ENCODE peak calls at places on chromosome 12, in six cellular contexts. One of them, this sample, is unnamed.

GRCh38 chr12:100404769-100405407 is 48.0 kb downstream of the SLC17A8 start:
- DNase-seq in effector memory CD4-positive, alpha-beta T cell: peak
- DNase-seq in heart left ventricle: no peak
- DNase-seq in EH: peak
- DNase-seq in Ammon's horn: no peak
- DNase-seq in stimulated activated CD4-positive, alpha-beta T cell treated with anti-CD3 and anti-CD28 coated beads, TNF-alpha, amount 100 ng/mL, for 1 hour: no peak
- DNase-seq in this sample: no peak

GRCh38 chr12:120012067-120012621 is 23.1 kb downstream of the BICDL1 start:
- DNase-seq in effector memory CD4-positive, alpha-beta T cell: peak
- DNase-seq in heart left ventricle: no peak
- DNase-seq in EH: peak
- DNase-seq in Ammon's horn: peak
- DNase-seq in stimulated activated CD4-positive, alpha-beta T cell treated with anti-CD3 and anti-CD28 coated beads, TNF-alpha, amount 100 ng/mL, for 1 hour: peak
- DNase-seq in this sample: peak

GRCh38 chr12:95736631-95737030 is 53.9 kb downstream of the NTN4 start:
- DNase-seq in effector memory CD4-positive, alpha-beta T cell: no peak
- DNase-seq in heart left ventricle: peak
- DNase-seq in EH: peak
- DNase-seq in Ammon's horn: no peak
- DNase-seq in stimulated activated CD4-positive, alpha-beta T cell treated with anti-CD3 and anti-CD28 coated beads, TNF-alpha, amount 100 ng/mL, for 1 hour: no peak
- DNase-seq in this sample: no peak

GRCh38 chr12:46101121-46101869 is 110.9 kb upstream of the SCAF11 start:
- DNase-seq in effector memory CD4-positive, alpha-beta T cell: no peak
- DNase-seq in heart left ventricle: no peak
- DNase-seq in EH: peak
- DNase-seq in Ammon's horn: no peak
- DNase-seq in stimulated activated CD4-positive, alpha-beta T cell treated with anti-CD3 and anti-CD28 coated beads, TNF-alpha, amount 100 ng/mL, for 1 hour: no peak
- DNase-seq in this sample: no peak

GRCh38 chr12:14993537-14994266 is 20.9 kb downstream of the PDE6H start:
- DNase-seq in effector memory CD4-positive, alpha-beta T cell: no peak
- DNase-seq in heart left ventricle: no peak
- DNase-seq in EH: peak
- DNase-seq in Ammon's horn: no peak
- DNase-seq in stimulated activated CD4-positive, alpha-beta T cell treated with anti-CD3 and anti-CD28 coated beads, TNF-alpha, amount 100 ng/mL, for 1 hour: no peak
- DNase-seq in this sample: no peak

GRCh38 chr12:96198970-96199369 is 4.8 kb downstream of the ELK3 start:
- DNase-seq in effector memory CD4-positive, alpha-beta T cell: no peak
- DNase-seq in heart left ventricle: no peak
- DNase-seq in EH: peak
- DNase-seq in Ammon's horn: no peak
- DNase-seq in stimulated activated CD4-positive, alpha-beta T cell treated with anti-CD3 and anti-CD28 coated beads, TNF-alpha, amount 100 ng/mL, for 1 hour: no peak
- DNase-seq in this sample: no peak

GRCh38 chr12:24920141-24920540 is 28.8 kb downstream of the BCAT1 start:
- DNase-seq in effector memory CD4-positive, alpha-beta T cell: no peak
- DNase-seq in heart left ventricle: no peak
- DNase-seq in EH: no peak
- DNase-seq in Ammon's horn: no peak
- DNase-seq in stimulated activated CD4-positive, alpha-beta T cell treated with anti-CD3 and anti-CD28 coated beads, TNF-alpha, amount 100 ng/mL, for 1 hour: no peak
- DNase-seq in this sample: no peak

GRCh38 chr12:49609875-49610154 is 4.4 kb upstream of the FAM186B start:
- DNase-seq in effector memory CD4-positive, alpha-beta T cell: no peak
- DNase-seq in heart left ventricle: no peak
- DNase-seq in EH: peak
- DNase-seq in Ammon's horn: no peak
- DNase-seq in stimulated activated CD4-positive, alpha-beta T cell treated with anti-CD3 and anti-CD28 coated beads, TNF-alpha, amount 100 ng/mL, for 1 hour: no peak
- DNase-seq in this sample: no peak

GRCh38 chr12:120388711-120389431 is 19.9 kb upstream of the MSI1 start:
- DNase-seq in effector memory CD4-positive, alpha-beta T cell: no peak
- DNase-seq in heart left ventricle: no peak
- DNase-seq in EH: no peak
- DNase-seq in Ammon's horn: peak
- DNase-seq in stimulated activated CD4-positive, alpha-beta T cell treated with anti-CD3 and anti-CD28 coated beads, TNF-alpha, amount 100 ng/mL, for 1 hour: no peak
- DNase-seq in this sample: no peak

GRCh38 chr12:47717046-47717442 is 8.2 kb downstream of the ENDOU start:
- DNase-seq in effector memory CD4-positive, alpha-beta T cell: no peak
- DNase-seq in heart left ventricle: no peak
- DNase-seq in EH: no peak
- DNase-seq in Ammon's horn: no peak
- DNase-seq in stimulated activated CD4-positive, alpha-beta T cell treated with anti-CD3 and anti-CD28 coated beads, TNF-alpha, amount 100 ng/mL, for 1 hour: no peak
- DNase-seq in this sample: no peak

GRCh38 chr12:31015215-31015614 is 58.4 kb upstream of the DDX11 start:
- DNase-seq in effector memory CD4-positive, alpha-beta T cell: no peak
- DNase-seq in heart left ventricle: no peak
- DNase-seq in EH: no peak
- DNase-seq in Ammon's horn: no peak
- DNase-seq in stimulated activated CD4-positive, alpha-beta T cell treated with anti-CD3 and anti-CD28 coated beads, TNF-alpha, amount 100 ng/mL, for 1 hour: no peak
- DNase-seq in this sample: no peak

GRCh38 chr12:31859232-31859977 is 99.8 kb upstream of the RESF1 start:
- DNase-seq in effector memory CD4-positive, alpha-beta T cell: no peak
- DNase-seq in heart left ventricle: no peak
- DNase-seq in EH: no peak
- DNase-seq in Ammon's horn: no peak
- DNase-seq in stimulated activated CD4-positive, alpha-beta T cell treated with anti-CD3 and anti-CD28 coated beads, TNF-alpha, amount 100 ng/mL, for 1 hour: no peak
- DNase-seq in this sample: no peak

GRCh38 chr12:16228067-16228466 is 49.4 kb downstream of the SLC15A5 start:
- DNase-seq in effector memory CD4-positive, alpha-beta T cell: no peak
- DNase-seq in heart left ventricle: no peak
- DNase-seq in EH: no peak
- DNase-seq in Ammon's horn: no peak
- DNase-seq in stimulated activated CD4-positive, alpha-beta T cell treated with anti-CD3 and anti-CD28 coated beads, TNF-alpha, amount 100 ng/mL, for 1 hour: no peak
- DNase-seq in this sample: no peak

GRCh38 chr12:108784270-108784669 is 53.0 kb upstream of the CORO1C start:
- DNase-seq in effector memory CD4-positive, alpha-beta T cell: no peak
- DNase-seq in heart left ventricle: no peak
- DNase-seq in EH: no peak
- DNase-seq in Ammon's horn: no peak
- DNase-seq in stimulated activated CD4-positive, alpha-beta T cell treated with anti-CD3 and anti-CD28 coated beads, TNF-alpha, amount 100 ng/mL, for 1 hour: no peak
- DNase-seq in this sample: no peak

GRCh38 chr12:905273-906076 is 44.0 kb downstream of the RAD52 start:
- DNase-seq in effector memory CD4-positive, alpha-beta T cell: no peak
- DNase-seq in heart left ventricle: no peak
- DNase-seq in EH: no peak
- DNase-seq in Ammon's horn: no peak
- DNase-seq in stimulated activated CD4-positive, alpha-beta T cell treated with anti-CD3 and anti-CD28 coated beads, TNF-alpha, amount 100 ng/mL, for 1 hour: no peak
- DNase-seq in this sample: no peak

GRCh38 chr12:55019784-55020183 is at the start of gene NEUROD4:
- DNase-seq in effector memory CD4-positive, alpha-beta T cell: no peak
- DNase-seq in heart left ventricle: peak
- DNase-seq in EH: peak
- DNase-seq in Ammon's horn: peak
- DNase-seq in stimulated activated CD4-positive, alpha-beta T cell treated with anti-CD3 and anti-CD28 coated beads, TNF-alpha, amount 100 ng/mL, for 1 hour: no peak
- DNase-seq in this sample: no peak

GRCh38 chr12:90064759-90065158 is 356.1 kb upstream of the ATP2B1 start:
- DNase-seq in effector memory CD4-positive, alpha-beta T cell: no peak
- DNase-seq in heart left ventricle: no peak
- DNase-seq in EH: no peak
- DNase-seq in Ammon's horn: no peak
- DNase-seq in stimulated activated CD4-positive, alpha-beta T cell treated with anti-CD3 and anti-CD28 coated beads, TNF-alpha, amount 100 ng/mL, for 1 hour: no peak
- DNase-seq in this sample: no peak

GRCh38 chr12:65838330-65838976 is 14.2 kb downstream of the HMGA2 start:
- DNase-seq in effector memory CD4-positive, alpha-beta T cell: no peak
- DNase-seq in heart left ventricle: no peak
- DNase-seq in EH: no peak
- DNase-seq in Ammon's horn: no peak
- DNase-seq in stimulated activated CD4-positive, alpha-beta T cell treated with anti-CD3 and anti-CD28 coated beads, TNF-alpha, amount 100 ng/mL, for 1 hour: no peak
- DNase-seq in this sample: no peak

GRCh38 chr12:125330645-125331341 is 265.6 kb downstream of the AACS start:
- DNase-seq in effector memory CD4-positive, alpha-beta T cell: no peak
- DNase-seq in heart left ventricle: peak
- DNase-seq in EH: peak
- DNase-seq in Ammon's horn: peak
- DNase-seq in stimulated activated CD4-positive, alpha-beta T cell treated with anti-CD3 and anti-CD28 coated beads, TNF-alpha, amount 100 ng/mL, for 1 hour: no peak
- DNase-seq in this sample: no peak

GRCh38 chr12:62214847-62215246 is 45.4 kb upstream of the USP15 start:
- DNase-seq in effector memory CD4-positive, alpha-beta T cell: no peak
- DNase-seq in heart left ventricle: no peak
- DNase-seq in EH: no peak
- DNase-seq in Ammon's horn: no peak
- DNase-seq in stimulated activated CD4-positive, alpha-beta T cell treated with anti-CD3 and anti-CD28 coated beads, TNF-alpha, amount 100 ng/mL, for 1 hour: no peak
- DNase-seq in this sample: no peak

GRCh38 chr12:114399664-114400211 is 6.2 kb downstream of the TBX5 start:
- DNase-seq in effector memory CD4-positive, alpha-beta T cell: no peak
- DNase-seq in heart left ventricle: no peak
- DNase-seq in EH: peak
- DNase-seq in Ammon's horn: no peak
- DNase-seq in stimulated activated CD4-positive, alpha-beta T cell treated with anti-CD3 and anti-CD28 coated beads, TNF-alpha, amount 100 ng/mL, for 1 hour: no peak
- DNase-seq in this sample: no peak

GRCh38 chr12:130214686-130215370 is 52.6 kb downstream of the FZD10 start:
- DNase-seq in effector memory CD4-positive, alpha-beta T cell: no peak
- DNase-seq in heart left ventricle: no peak
- DNase-seq in EH: no peak
- DNase-seq in Ammon's horn: no peak
- DNase-seq in stimulated activated CD4-positive, alpha-beta T cell treated with anti-CD3 and anti-CD28 coated beads, TNF-alpha, amount 100 ng/mL, for 1 hour: no peak
- DNase-seq in this sample: no peak

GRCh38 chr12:3119192-3119744 is 42.1 kb downstream of the TSPAN9 start:
- DNase-seq in effector memory CD4-positive, alpha-beta T cell: no peak
- DNase-seq in heart left ventricle: no peak
- DNase-seq in EH: peak
- DNase-seq in Ammon's horn: no peak
- DNase-seq in stimulated activated CD4-positive, alpha-beta T cell treated with anti-CD3 and anti-CD28 coated beads, TNF-alpha, amount 100 ng/mL, for 1 hour: no peak
- DNase-seq in this sample: no peak

GRCh38 chr12:104237930-104238329 is 22.4 kb downstream of the TXNRD1 start:
- DNase-seq in effector memory CD4-positive, alpha-beta T cell: no peak
- DNase-seq in heart left ventricle: no peak
- DNase-seq in EH: no peak
- DNase-seq in Ammon's horn: no peak
- DNase-seq in stimulated activated CD4-positive, alpha-beta T cell treated with anti-CD3 and anti-CD28 coated beads, TNF-alpha, amount 100 ng/mL, for 1 hour: no peak
- DNase-seq in this sample: no peak

GRCh38 chr12:124916370-124917134 is 2.1 kb upstream of the UBC start:
- DNase-seq in effector memory CD4-positive, alpha-beta T cell: no peak
- DNase-seq in heart left ventricle: no peak
- DNase-seq in EH: peak
- DNase-seq in Ammon's horn: peak
- DNase-seq in stimulated activated CD4-positive, alpha-beta T cell treated with anti-CD3 and anti-CD28 coated beads, TNF-alpha, amount 100 ng/mL, for 1 hour: no peak
- DNase-seq in this sample: no peak

GRCh38 chr12:43285248-43285647 is 266.8 kb downstream of the ADAMTS20 start:
- DNase-seq in effector memory CD4-positive, alpha-beta T cell: no peak
- DNase-seq in heart left ventricle: no peak
- DNase-seq in EH: peak
- DNase-seq in Ammon's horn: no peak
- DNase-seq in stimulated activated CD4-positive, alpha-beta T cell treated with anti-CD3 and anti-CD28 coated beads, TNF-alpha, amount 100 ng/mL, for 1 hour: no peak
- DNase-seq in this sample: no peak

GRCh38 chr12:46964496-46965098 is 114.8 kb upstream of the PCED1B start:
- DNase-seq in effector memory CD4-positive, alpha-beta T cell: no peak
- DNase-seq in heart left ventricle: no peak
- DNase-seq in EH: peak
- DNase-seq in Ammon's horn: no peak
- DNase-seq in stimulated activated CD4-positive, alpha-beta T cell treated with anti-CD3 and anti-CD28 coated beads, TNF-alpha, amount 100 ng/mL, for 1 hour: no peak
- DNase-seq in this sample: no peak

GRCh38 chr12:128914908-128915563 is 61.8 kb downstream of the GLT1D1 start:
- DNase-seq in effector memory CD4-positive, alpha-beta T cell: no peak
- DNase-seq in heart left ventricle: no peak
- DNase-seq in EH: no peak
- DNase-seq in Ammon's horn: peak
- DNase-seq in stimulated activated CD4-positive, alpha-beta T cell treated with anti-CD3 and anti-CD28 coated beads, TNF-alpha, amount 100 ng/mL, for 1 hour: no peak
- DNase-seq in this sample: peak

GRCh38 chr12:68786929-68787328 is 21.0 kb upstream of the MDM2 start:
- DNase-seq in effector memory CD4-positive, alpha-beta T cell: no peak
- DNase-seq in heart left ventricle: no peak
- DNase-seq in EH: peak
- DNase-seq in Ammon's horn: no peak
- DNase-seq in stimulated activated CD4-positive, alpha-beta T cell treated with anti-CD3 and anti-CD28 coated beads, TNF-alpha, amount 100 ng/mL, for 1 hour: no peak
- DNase-seq in this sample: no peak

GRCh38 chr12:27573972-27574371 is 50.0 kb downstream of the PPFIBP1 start:
- DNase-seq in effector memory CD4-positive, alpha-beta T cell: no peak
- DNase-seq in heart left ventricle: no peak
- DNase-seq in EH: peak
- DNase-seq in Ammon's horn: no peak
- DNase-seq in stimulated activated CD4-positive, alpha-beta T cell treated with anti-CD3 and anti-CD28 coated beads, TNF-alpha, amount 100 ng/mL, for 1 hour: no peak
- DNase-seq in this sample: no peak

GRCh38 chr12:120830052-120830940 is 73.9 kb downstream of the SPPL3 start:
- DNase-seq in effector memory CD4-positive, alpha-beta T cell: no peak
- DNase-seq in heart left ventricle: no peak
- DNase-seq in EH: peak
- DNase-seq in Ammon's horn: no peak
- DNase-seq in stimulated activated CD4-positive, alpha-beta T cell treated with anti-CD3 and anti-CD28 coated beads, TNF-alpha, amount 100 ng/mL, for 1 hour: no peak
- DNase-seq in this sample: no peak